ENCODE peak calls at places on chromosome 21, in six cellular contexts. I is NCI-H460; O is D341Med; F is skeletal muscle cell; D is stimulated activated CD4-positive, alpha-beta T cell treated with anti-CD3 and anti-CD28 coated beads, TNF-alpha, amount 100 ng/mL, for 24 hours; B is cardiac fibroblast. S is an unnamed sample.

GRCh38 chr21:45109831-45110492 is 35.6 kb downstream of the ADARB1 start:
- DNase-seq in F (no peak), O (no peak), D (no peak), I (no peak), B (no peak), S (no peak)

GRCh38 chr21:45465105-45465504 is 60.1 kb downstream of the COL18A1 start:
- DNase-seq in F (no peak), B (no peak), I (no peak), D (no peak), O (no peak), S (no peak)

GRCh38 chr21:32524010-32524719 is 61.2 kb downstream of the TCP10L start:
- DNase-seq in D (no peak), I (peak; percentile 42), B (peak; percentile 92), F (peak; percentile 72), O (no peak), S (no peak)

GRCh38 chr21:46594276-46594675 is 10.6 kb downstream of the S100B start:
- DNase-seq in B (no peak), O (no peak), I (no peak), D (no peak), F (no peak), S (no peak)

GRCh38 chr21:41956926-41957729 is 3.3 kb upstream of the C2CD2 start:
- DNase-seq in I (peak; percentile 17), F (peak; percentile 78), O (no peak), D (no peak), B (peak; percentile 61), S (peak; percentile 46)

GRCh38 chr21:14880922-14881321 is 183.9 kb downstream of the NRIP1 start:
- DNase-seq in O (no peak), I (no peak), B (peak; percentile 54), D (no peak), F (peak; percentile 83), S (peak; percentile 83)

GRCh38 chr21:44703731-44704635 is 7.0 kb downstream of the KRTAP10-12 start:
- DNase-seq in B (no peak), O (no peak), I (no peak), F (no peak), D (no peak), S (no peak)

GRCh38 chr21:42925114-42925907 is at the start of gene ERVH48-1:
- DNase-seq in D (no peak), B (peak; percentile 31), I (no peak), F (no peak), O (no peak), S (no peak)

GRCh38 chr21:38258803-38259485 is 2.2 kb downstream of the KCNJ15 start:
- DNase-seq in I (no peak), D (no peak), O (no peak), B (peak; percentile 95), F (peak; percentile 89), S (no peak)

GRCh38 chr21:29219165-29219770 is 79.5 kb upstream of the BACH1 start:
- DNase-seq in D (no peak), O (no peak), F (no peak), B (no peak), I (no peak), S (no peak)

GRCh38 chr21:31922881-31923280 is 50.1 kb downstream of the HUNK start:
- DNase-seq in F (no peak), O (no peak), B (no peak), D (no peak), I (no peak), S (no peak)

GRCh38 chr21:44758781-44759627 is 42.6 kb downstream of the UBE2G2 start:
- DNase-seq in O (no peak), D (no peak), I (no peak), B (no peak), F (no peak), S (no peak)